ENCODE peak calls at places on chromosomes 12 and 14, in six cellular contexts. M, Z, E, G, J and T are unnamed samples.

GRCh38 chr12:29733060-29733459 is 50.7 kb downstream of the TMTC1 start:
- DNase-seq in M (peak; percentile 43), G (peak; percentile 43), J (no peak), Z (no peak), E (no peak), T (no peak)

GRCh38 chr12:58387199-58387598 is 445.8 kb downstream of the ATP23 start:
- DNase-seq in M (no peak), J (peak; percentile 38), E (no peak), G (peak; percentile 72), Z (no peak), T (no peak)

GRCh38 chr12:32344047-32344446 is 55.3 kb upstream of the FGD4 start:
- DNase-seq in J (no peak), E (no peak), Z (no peak), G (no peak), M (no peak), T (no peak)

GRCh38 chr12:108838194-108839010 is 19.0 kb downstream of the SSH1 start:
- DNase-seq in Z (peak; percentile 78), M (peak; percentile 100), E (peak; percentile 63), G (peak; percentile 100), J (peak; percentile 97), T (peak; percentile 93)

GRCh38 chr14:91229743-91230200 is 14.7 kb downstream of the GPR68 start:
- DNase-seq in Z (peak; percentile 48), E (no peak), J (no peak), G (peak; percentile 61), M (peak; percentile 95), T (no peak)

GRCh38 chr12:65881348-65881961 is 57.2 kb downstream of the HMGA2 start:
- DNase-seq in E (peak; percentile 35), G (peak; percentile 75), M (peak; percentile 36), Z (peak; percentile 15), J (no peak), T (peak; percentile 46)

GRCh38 chr14:43147480-43147879 is 1359.6 kb downstream of the FSCB start:
- DNase-seq in Z (no peak), J (no peak), G (peak; percentile 21), M (no peak), E (no peak), T (no peak)

GRCh38 chr14:51458563-51458955 is 193.2 kb upstream of the FRMD6 start:
- DNase-seq in G (peak; percentile 99), Z (no peak), E (no peak), J (no peak), M (no peak), T (no peak)

GRCh38 chr14:106228541-106229158 is 702.3 kb downstream of the TMEM121 start:
- DNase-seq in G (no peak), E (no peak), Z (no peak), J (no peak), M (no peak), T (no peak)

GRCh38 chr14:61812347-61813100 is 50.3 kb downstream of the SNAPC1 start:
- DNase-seq in Z (no peak), G (no peak), M (no peak), E (peak; percentile 23), J (no peak), T (no peak)

GRCh38 chr14:100558226-100558625 is 29.0 kb downstream of the BEGAIN start:
- DNase-seq in M (no peak), E (no peak), G (no peak), Z (no peak), J (no peak), T (no peak)

GRCh38 chr14:28058012-28058296 is 708.6 kb upstream of the FOXG1 start:
- DNase-seq in E (no peak), G (no peak), Z (no peak), J (no peak), M (no peak), T (no peak)

GRCh38 chr12:110636516-110636915 is 22.6 kb downstream of the TCTN1 start:
- DNase-seq in G (no peak), Z (no peak), J (no peak), M (peak; percentile 80), E (no peak), T (no peak)

GRCh38 chr12:132560831-132561783 is 49.3 kb downstream of the LRCOL1 start:
- DNase-seq in J (peak; percentile 75), M (peak; percentile 94), G (peak; percentile 51), E (peak; percentile 86), Z (peak; percentile 73), T (no peak)

GRCh38 chr12:130064999-130065398 is 97.3 kb upstream of the FZD10 start:
- DNase-seq in J (no peak), G (no peak), E (no peak), M (no peak), Z (no peak), T (no peak)

GRCh38 chr12:123398918-123399617 is 15.1 kb downstream of the KMT5A start:
- DNase-seq in J (no peak), M (no peak), G (no peak), Z (no peak), E (no peak), T (no peak)

GRCh38 chr14:56549721-56550120 is 29.9 kb upstream of the TMEM260 start:
- DNase-seq in M (no peak), G (no peak), Z (no peak), E (no peak), J (no peak), T (no peak)

GRCh38 chr12:85092814-85093370 is 56.7 kb downstream of the LRRIQ1 start:
- DNase-seq in Z (no peak), J (peak; percentile 69), M (no peak), G (no peak), E (no peak), T (no peak)

GRCh38 chr12:75979181-75979580 is 52.4 kb downstream of the PHLDA1 start:
- DNase-seq in G (peak; percentile 66), E (no peak), Z (no peak), M (peak; percentile 67), J (no peak), T (no peak)

GRCh38 chr12:46067062-46067461 is 76.7 kb upstream of the SCAF11 start:
- DNase-seq in M (peak; percentile 62), E (no peak), Z (no peak), J (no peak), G (no peak), T (no peak)

GRCh38 chr12:46065412-46066166 is 75.2 kb upstream of the SCAF11 start:
- DNase-seq in E (no peak), Z (no peak), M (no peak), G (no peak), J (no peak), T (no peak)

GRCh38 chr12:46064548-46064947 is 74.2 kb upstream of the SCAF11 start:
- DNase-seq in E (no peak), Z (no peak), J (no peak), G (no peak), M (no peak), T (no peak)
- H3K4me3 ChIP-seq in E (no peak overlapping the region), Z (no peak overlapping the region), J (no peak overlapping the region), G (no peak overlapping the region), M (no peak overlapping the region), T (no peak overlapping the region)

DNA sequence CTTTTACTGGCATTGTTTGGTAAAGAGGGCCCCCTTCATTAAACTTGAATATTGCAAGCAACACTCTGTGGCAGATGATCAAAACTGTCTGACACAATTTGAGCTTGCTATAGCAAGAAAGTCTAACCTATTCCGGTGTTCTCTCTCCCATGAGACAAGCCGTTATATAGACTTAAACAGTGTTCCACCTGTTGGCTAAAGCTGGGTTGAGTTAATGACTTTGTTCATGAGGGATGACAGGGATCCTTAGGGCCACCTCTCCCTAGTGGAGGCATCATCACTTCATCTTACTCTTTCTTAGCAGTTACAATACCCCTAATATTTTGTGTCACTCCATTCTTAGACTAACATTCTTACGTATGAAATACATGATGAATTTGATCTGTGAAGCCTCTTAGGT is 3.8 kb downstream of the EIF5 start:
- DNase-seq in Z (no peak), G (no peak), M (no peak), J (no peak), E (no peak), T (no peak)
- TF ChIP-seq POLR2A in Z (no peak), G (no peak), M (no peak), J (no peak), E (no peak), T (no peak)

GRCh38 chr12:93737457-93738198 is 60.5 kb downstream of the CRADD start:
- DNase-seq in J (no peak), E (no peak), M (no peak), Z (no peak), G (no peak), T (no peak)

GRCh38 chr12:93740721-93741120 is 63.5 kb downstream of the CRADD start:
- DNase-seq in J (no peak), G (peak; percentile 6), E (no peak), Z (no peak), M (no peak), T (no peak)

GRCh38 chr12:93736640-93737178 is 59.5 kb downstream of the CRADD start:
- DNase-seq in G (no peak), J (no peak), E (no peak), Z (no peak), M (no peak), T (no peak)

GRCh38 chr12:93741741-93742085 is 64.5 kb downstream of the CRADD start:
- DNase-seq in M (no peak), Z (no peak), E (no peak), J (no peak), G (no peak), T (no peak)

GRCh38 chr12:93738199-93739058 is 61.3 kb downstream of the CRADD start:
- DNase-seq in Z (no peak), G (no peak), E (no peak), J (no peak), M (no peak), T (peak; percentile 35)
- H3K4me3 ChIP-seq in Z (no peak overlapping the region), G (no peak overlapping the region), E (no peak overlapping the region), J (no peak overlapping the region), M (no peak overlapping the region), T (peak overlapping the region; percentile 27)

GRCh38 chr12:6963741-6964446 is 6.6 kb downstream of the PHB2 start:
- DNase-seq in J (no peak), Z (no peak), E (peak; percentile 69), G (no peak), M (no peak), T (no peak)

GRCh38 chr12:6961695-6962284 is 8.7 kb downstream of the PHB2 start:
- DNase-seq in G (peak; percentile 77), J (peak; percentile 73), E (peak; percentile 80), Z (peak; percentile 85), M (peak; percentile 89), T (peak; percentile 81)

GRCh38 chr12:6962285-6963015 is 8.0 kb downstream of the PHB2 start:
- DNase-seq in M (no peak), Z (peak; percentile 89), G (no peak), E (peak; percentile 85), J (no peak), T (no peak)

GRCh38 chr12:6964605-6965025 is 5.8 kb downstream of the PHB2 start:
- DNase-seq in M (no peak), Z (no peak), G (no peak), E (no peak), J (no peak), T (no peak)

DNA sequence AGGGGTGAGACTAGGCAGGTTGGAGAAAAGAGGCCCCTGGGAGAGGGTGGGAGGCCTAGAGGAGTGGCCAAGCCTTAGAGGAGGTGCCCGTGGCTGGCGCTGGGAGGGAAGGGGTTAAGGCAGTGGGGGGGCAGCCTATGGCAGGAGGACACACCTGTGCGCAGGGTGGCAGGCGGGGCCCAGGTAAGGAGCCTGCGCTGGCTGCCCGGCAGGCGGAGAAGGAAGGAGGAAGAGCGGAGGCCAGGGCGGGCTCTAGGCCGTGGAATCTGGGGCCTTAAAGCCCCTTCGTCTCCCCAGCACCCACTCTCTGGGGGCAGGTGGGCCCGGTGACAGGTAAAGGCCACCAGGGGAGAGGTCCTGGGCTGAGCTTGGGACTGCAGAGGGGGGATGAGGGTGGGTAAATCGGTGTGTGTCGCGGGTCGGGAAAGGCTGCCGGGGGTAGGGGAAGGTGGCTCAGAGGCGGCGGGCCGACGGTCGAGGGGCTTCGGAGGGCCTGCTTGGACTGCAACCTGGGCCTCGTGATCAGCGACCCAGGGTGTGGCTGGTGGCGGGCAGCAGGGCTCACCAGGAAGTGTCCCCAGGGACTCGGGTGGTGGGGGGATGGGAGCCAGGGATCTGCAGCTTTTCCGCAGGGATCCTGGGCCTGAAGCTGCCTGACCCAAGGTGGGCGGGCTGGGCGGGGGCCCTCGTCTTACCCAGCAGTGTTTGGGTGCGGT is 7.3 kb downstream of the PHB2 start:
- DNase-seq in M (no peak), G (no peak), Z (peak; percentile 95), E (peak; percentile 96), J (peak; percentile 89), T (no peak)
- TF ChIP-seq POLR2A in M (no peak), G (no peak), Z (peak; percentile 99), E (peak; percentile 100), J (peak; percentile 82), T (no peak)